ENCODE peak calls at places on chromosomes 5 and 9, in five cellular contexts. H, X, O, E and C are unnamed samples.

GRCh38 chr5:132462856-132463745 is 27.5 kb downstream of the IRF1 start:
- DNase-seq in H (no peak), O (no peak), X (peak), E (no peak), C (no peak)

GRCh38 chr5:71996789-71997188 is 110.5 kb upstream of the MAP1B start:
- DNase-seq in E (no peak), O (no peak), H (no peak), X (no peak), C (no peak)

GRCh38 chr5:149719666-149720065 is 10.4 kb upstream of the PPARGC1B start:
- DNase-seq in E (peak), H (no peak), X (no peak), O (no peak), C (no peak)

GRCh38 chr9:114183006-114183405 is 27.7 kb downstream of the COL27A1 start:
- DNase-seq in E (no peak), H (no peak), X (peak), O (no peak), C (no peak)

GRCh38 chr9:87382902-87383301 is 114.8 kb upstream of the DAPK1 start:
- DNase-seq in X (no peak), H (no peak), E (peak), O (no peak), C (no peak)

GRCh38 chr5:37637165-37637845 is 202.5 kb downstream of the GDNF start:
- DNase-seq in O (no peak), H (no peak), X (no peak), E (peak), C (no peak)

GRCh38 chr5:108728566-108729305 is 19.0 kb upstream of the FER start:
- DNase-seq in O (no peak), H (no peak), X (no peak), E (no peak), C (no peak)

GRCh38 chr5:149496166-149496565 is 55.1 kb downstream of the CSNK1A1 start:
- DNase-seq in H (no peak), X (no peak), E (no peak), O (no peak), C (no peak)

GRCh38 chr5:137360607-137361006 is 138.5 kb downstream of the SPOCK1 start:
- DNase-seq in O (no peak), E (no peak), X (no peak), H (no peak), C (no peak)

GRCh38 chr5:53942724-53943123 is 367.6 kb downstream of the ARL15 start:
- DNase-seq in X (no peak), H (no peak), E (peak), O (no peak), C (no peak)

GRCh38 chr5:72288923-72289322 is 31.1 kb downstream of the MRPS27 start:
- DNase-seq in O (peak), E (no peak), H (no peak), X (no peak), C (no peak)

GRCh38 chr5:61089351-61089750 is 72.9 kb downstream of the SMIM15 start:
- DNase-seq in H (no peak), O (no peak), X (no peak), E (no peak), C (no peak)

GRCh38 chr9:128191406-128192046 is at the start of gene CIZ1:
- DNase-seq in X (peak), E (peak), H (peak), O (peak), C (no peak)

GRCh38 chr5:141508808-141509611 is 20.1 kb downstream of the PCDHGC5 start:
- DNase-seq in H (peak), X (peak), E (no peak), O (peak), C (peak)

GRCh38 chr5:103092676-103093075 is 27.3 kb downstream of the GIN1 start:
- DNase-seq in O (no peak), H (no peak), E (no peak), X (no peak), C (no peak)

GRCh38 chr5:176187276-176188062 is 50.8 kb upstream of the SIMC1 start:
- DNase-seq in O (no peak), X (no peak), H (no peak), E (no peak), C (no peak)

GRCh38 chr9:104986096-104986495 is 58.1 kb upstream of the ABCA1 start:
- DNase-seq in H (no peak), E (no peak), X (no peak), O (no peak), C (no peak)